ENCODE peak calls at places on chromosomes 12 and 14, in five cellular contexts. G, Q, K, V and O are unnamed samples.
A peak's percentile ranks its signal among the peaks of the same experiment; 100 is the strongest.

GRCh38 chr12:118061876-118062791 is 1.2 kb upstream of the WSB2 start:
- DNase-seq in G (no peak), Q (no peak), K (peak; percentile 29), V (no peak), O (no peak)

GRCh38 chr12:34218193-34219045 is 196.1 kb downstream of the ALG10 start:
- DNase-seq in G (peak; percentile 16), Q (peak; percentile 38), K (peak; percentile 44), V (peak; percentile 63), O (no peak)

GRCh38 chr12:112664569-112664968 is 127.0 kb upstream of the RPH3A start:
- DNase-seq in G (no peak), Q (no peak), K (no peak), V (no peak), O (no peak)

GRCh38 chr14:35378638-35379568 is 25.6 kb downstream of the NFKBIA start:
- DNase-seq in G (peak; percentile 81), Q (no peak), K (no peak), V (no peak), O (peak; percentile 58)

GRCh38 chr14:77469041-77469440 is 11.1 kb downstream of the AHSA1 start:
- DNase-seq in G (no peak), Q (no peak), K (no peak), V (no peak), O (no peak)

GRCh38 chr12:106094304-106094703 is 44.5 kb downstream of the NUAK1 start:
- DNase-seq in G (no peak), Q (no peak), K (no peak), V (no peak), O (no peak)

GRCh38 chr14:78997811-78998210 is 827.6 kb downstream of the NRXN3 start:
- DNase-seq in G (no peak), Q (no peak), K (no peak), V (no peak), O (no peak)

GRCh38 chr14:34951286-34951685 is 31.5 kb upstream of the SRP54 start:
- DNase-seq in G (no peak), Q (no peak), K (no peak), V (no peak), O (peak; percentile 25)

GRCh38 chr14:60640859-60641721 is 8.2 kb downstream of the SIX1 start:
- DNase-seq in G (no peak), Q (no peak), K (no peak), V (no peak), O (no peak)

GRCh38 chr12:30286345-30286926 is 409.2 kb downstream of the IPO8 start:
- DNase-seq in G (peak; percentile 7), Q (no peak), K (no peak), V (no peak), O (no peak)

DNA sequence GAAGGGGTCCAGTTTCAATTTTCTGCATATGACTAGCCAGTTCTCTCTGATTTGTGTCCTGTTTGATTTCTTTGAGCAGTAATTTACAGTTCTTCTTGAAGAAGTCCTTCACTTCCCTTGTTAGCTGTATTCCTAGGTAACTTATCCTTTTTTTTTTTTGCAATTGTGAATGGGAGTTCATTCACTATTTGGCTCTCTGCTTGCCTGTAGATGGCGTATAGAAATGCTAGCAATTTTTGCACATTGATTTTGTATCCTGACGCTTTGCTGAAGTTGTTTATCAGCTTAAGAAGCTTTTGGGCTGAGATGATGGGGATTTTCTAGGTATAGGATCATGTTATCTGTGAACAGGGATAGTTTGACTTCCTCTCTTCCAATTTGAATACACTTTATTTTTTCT is 77.6 kb upstream of the NID2 start:
- DNase-seq in G (no peak), Q (no peak), K (no peak), V (no peak), O (no peak)
- TF ChIP-seq CTCF in G (peak; percentile 15), Q (no peak), K (no peak), V (no peak), O (peak; percentile 34)

GRCh38 chr12:96720363-96720705 is 186.7 kb upstream of the NEDD1 start:
- DNase-seq in G (no peak), Q (no peak), K (no peak), V (no peak), O (no peak)
- TF ChIP-seq CTCF in G (no peak), Q (no peak), K (no peak), V (no peak), O (no peak)

DNA sequence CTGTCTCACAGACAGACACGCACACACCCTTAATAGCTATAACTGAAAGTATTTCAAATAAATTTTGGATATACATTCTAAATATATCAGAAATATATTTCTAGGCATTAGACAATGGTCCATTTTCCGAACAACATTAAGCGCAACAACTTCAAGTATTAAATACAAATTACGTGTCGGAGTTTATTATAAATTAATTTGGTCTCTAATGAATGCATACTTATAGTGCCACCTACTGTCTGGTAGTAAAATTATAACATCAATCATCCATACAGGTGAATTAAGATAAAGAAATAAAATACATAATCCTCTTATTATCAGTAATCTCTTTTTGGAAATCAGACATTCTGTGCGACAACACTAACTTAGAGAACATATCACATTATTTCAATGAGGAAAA is 27.2 kb upstream of the CMAS start:
- DNase-seq in G (no peak), Q (no peak), K (no peak), V (no peak), O (no peak)
- TF ChIP-seq CTCF in G (no peak), Q (peak; percentile 61), K (peak; percentile 67), V (no peak), O (peak; percentile 29)

GRCh38 chr12:79935624-79936040 is 735 bp upstream of the PPP1R12A start:
- DNase-seq in G (peak; percentile 3), Q (no peak), K (no peak), V (no peak), O (peak; percentile 12)

GRCh38 chr12:79933580-79934264 is 1.2 kb downstream of the PPP1R12A start:
- DNase-seq in G (peak; percentile 4), Q (no peak), K (no peak), V (no peak), O (no peak)

GRCh38 chr12:79934309-79935020 is 432 bp downstream of the PPP1R12A start:
- DNase-seq in G (peak; percentile 21), Q (no peak), K (no peak), V (peak; percentile 28), O (peak; percentile 14)

GRCh38 chr12:79936670-79937069 is 1.8 kb upstream of the PPP1R12A start:
- DNase-seq in G (no peak), Q (no peak), K (no peak), V (no peak), O (no peak)

GRCh38 chr12:79935021-79935623 is at the start of gene PPP1R12A:
- DNase-seq in G (peak; percentile 97), Q (peak; percentile 96), K (peak; percentile 98), V (peak; percentile 79), O (peak; percentile 96)
- TF ChIP-seq CTCF in G (no peak), Q (peak; percentile 20), K (peak; percentile 45), V (no peak), O (no peak)

DNA sequence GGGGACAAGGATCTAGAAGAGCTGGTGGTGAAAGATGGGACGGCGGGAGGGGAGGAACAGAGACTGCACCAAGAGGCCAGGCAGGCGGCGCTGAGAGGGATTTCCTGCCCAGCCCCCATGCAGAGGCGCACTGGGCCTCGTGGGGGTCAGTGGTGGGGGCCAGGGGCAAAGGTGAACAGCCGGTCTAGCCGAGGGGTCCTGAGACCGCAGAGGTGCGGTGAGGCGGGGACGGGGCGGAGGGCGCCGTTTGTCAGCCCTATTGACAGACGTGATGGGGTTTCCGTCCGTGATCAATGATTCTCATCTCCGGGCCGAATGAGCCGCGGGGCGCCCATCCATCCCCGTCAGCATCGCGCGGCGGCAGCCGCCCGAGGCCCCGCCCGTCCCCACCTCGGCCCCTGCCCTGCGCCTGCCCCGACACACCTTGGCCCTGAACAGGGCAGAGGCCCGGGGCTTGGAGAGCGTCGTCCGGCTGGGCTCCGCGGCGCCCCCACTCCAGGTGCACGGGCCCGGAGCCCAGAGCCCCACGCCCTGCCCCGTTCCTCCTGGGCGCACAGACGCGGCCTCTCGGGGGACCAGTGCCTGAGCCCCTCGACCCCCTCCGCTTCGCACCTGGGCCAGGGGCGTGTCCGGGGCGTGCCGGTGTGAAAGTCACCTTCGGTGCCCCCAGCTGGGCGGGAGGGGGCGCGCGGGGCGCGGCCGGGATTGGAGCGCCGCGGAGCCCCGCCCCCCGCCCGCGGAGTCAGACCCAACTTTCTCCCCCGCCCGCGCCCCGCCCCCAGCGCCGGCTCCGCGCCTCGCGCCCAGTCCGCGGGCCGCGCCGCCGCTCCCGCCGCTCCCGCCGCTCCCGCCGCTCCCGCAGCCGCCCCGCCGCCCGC is at the start of gene NXPH4:
- DNase-seq in G (no peak), Q (no peak), K (peak; percentile 55), V (no peak), O (no peak)
- TF ChIP-seq CTCF in G (no peak), Q (no peak), K (no peak), V (no peak), O (no peak)

GRCh38 chr12:104456417-104456949 is at the start of gene CHST11:
- DNase-seq in G (peak; percentile 92), Q (peak; percentile 77), K (peak; percentile 86), V (no peak), O (peak; percentile 77)
- TF ChIP-seq CTCF in G (peak; percentile 22), Q (peak; percentile 17), K (peak; percentile 42), V (no peak), O (peak; percentile 46)

GRCh38 chr14:56422703-56423213 is 156.8 kb upstream of the TMEM260 start:
- DNase-seq in G (peak; percentile 61), Q (peak; percentile 23), K (peak; percentile 24), V (no peak), O (peak; percentile 39)
- TF ChIP-seq CTCF in G (peak; percentile 76), Q (peak; percentile 60), K (peak; percentile 78), V (no peak), O (peak; percentile 75)

DNA sequence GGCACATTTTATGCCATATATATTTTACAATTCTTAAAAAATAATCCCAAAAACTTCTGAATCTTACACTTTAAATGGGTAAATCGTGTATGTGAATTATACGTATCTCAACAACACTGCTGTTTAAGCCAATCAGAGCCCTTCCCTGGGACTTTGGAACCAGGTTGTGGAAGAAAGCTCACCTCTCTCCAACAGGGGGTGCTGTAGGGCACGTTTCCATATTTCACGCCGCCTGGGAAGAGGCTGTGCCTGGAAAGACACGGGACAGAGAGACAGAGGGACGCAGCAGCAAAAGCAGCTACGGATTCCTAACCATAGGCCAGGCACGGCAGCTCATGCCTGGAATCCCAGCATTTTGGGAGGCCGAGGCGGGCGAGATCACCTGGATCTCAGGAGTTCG is 29.4 kb upstream of the FBRSL1 start:
- DNase-seq in G (no peak), Q (no peak), K (no peak), V (no peak), O (no peak)
- TF ChIP-seq CTCF in G (no peak), Q (peak; percentile 5), K (no peak), V (no peak), O (no peak)

DNA sequence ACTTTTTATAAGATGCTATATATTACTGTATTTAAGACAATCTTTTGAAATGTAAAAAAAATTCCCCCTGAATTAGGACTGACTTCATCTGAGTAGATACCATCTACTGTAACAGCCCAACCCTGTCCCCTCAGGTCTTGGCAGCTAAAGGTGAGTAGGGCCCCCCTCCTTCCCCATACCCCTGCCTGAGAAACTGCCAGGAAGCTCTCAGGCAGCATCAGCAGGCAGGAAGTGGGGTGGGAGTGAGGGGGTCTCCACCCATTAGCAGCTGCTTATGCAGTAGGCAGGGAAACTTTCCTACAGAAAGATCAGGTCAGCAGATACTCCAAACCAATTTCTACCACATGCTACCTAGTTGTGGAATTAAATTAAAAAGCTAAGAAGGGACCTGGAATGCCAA is 62.5 kb downstream of the PAX9 start:
- DNase-seq in G (no peak), Q (no peak), K (no peak), V (no peak), O (no peak)
- TF ChIP-seq CTCF in G (no peak), Q (no peak), K (no peak), V (no peak), O (no peak)

GRCh38 chr12:56530390-56531055 is 8.9 kb downstream of the RBMS2 start:
- DNase-seq in G (no peak), Q (no peak), K (no peak), V (no peak), O (no peak)
- TF ChIP-seq CTCF in G (no peak), Q (no peak), K (no peak), V (no peak), O (no peak)